ENCODE peak calls at places on chromosomes 7 and 10, in seven cellular contexts. S is A172; L is sciatic nerve; Z is M059J; P is lower leg skin; M is stimulated activated naive CD4-positive, alpha-beta T cell; Y is hippocampal formation. C is an unnamed sample.

GRCh38 chr10:124291009-124291671 is 127.6 kb downstream of the OAT start:
- DNase-seq in S (no peak), L (peak), Z (no peak), P (peak), M (no peak), Y (no peak), C (peak)

GRCh38 chr7:151660141-151660540 is 140.4 kb upstream of the RHEB start:
- DNase-seq in S (no peak), L (no peak), Z (no peak), P (no peak), M (no peak), Y (no peak), C (no peak)

GRCh38 chr10:79336739-79337138 is 10.5 kb upstream of the PPIF start:
- DNase-seq in S (peak), L (no peak), Z (no peak), P (no peak), M (no peak), Y (no peak), C (peak)

GRCh38 chr7:127504715-127505114 is 80.7 kb downstream of the GCC1 start:
- DNase-seq in S (peak), L (peak), Z (peak), P (no peak), M (no peak), Y (no peak), C (no peak)

GRCh38 chr10:14751576-14752330 is 22.9 kb downstream of the FAM107B start:
- DNase-seq in S (no peak), L (peak), Z (no peak), P (peak), M (no peak), Y (no peak), C (no peak)

GRCh38 chr7:23472974-23473847 is 2.9 kb upstream of the IGF2BP3 start:
- DNase-seq in S (peak), L (no peak), Z (peak), P (no peak), M (no peak), Y (no peak), C (no peak)

GRCh38 chr7:80312139-80312661 is 177.6 kb downstream of the GNAI1 start:
- DNase-seq in S (peak), L (no peak), Z (peak), P (no peak), M (peak), Y (no peak), C (no peak)

GRCh38 chr7:20745716-20746115 is 41.0 kb downstream of the SP8 start:
- DNase-seq in S (no peak), L (no peak), Z (no peak), P (no peak), M (no peak), Y (no peak), C (no peak)

GRCh38 chr7:48312151-48312550 is 140.9 kb downstream of the ABCA13 start:
- DNase-seq in S (no peak), L (no peak), Z (no peak), P (no peak), M (no peak), Y (no peak), C (no peak)

GRCh38 chr10:93065675-93066543 is 5.3 kb downstream of the CYP26C1 start:
- DNase-seq in S (no peak), L (no peak), Z (no peak), P (no peak), M (no peak), Y (no peak), C (peak)

GRCh38 chr10:101839421-101840063 is 4.1 kb downstream of the KCNIP2 start:
- DNase-seq in S (no peak), L (peak), Z (no peak), P (no peak), M (peak), Y (no peak), C (peak)

GRCh38 chr10:124719213-124719851 is 24.8 kb downstream of the FAM53B start:
- DNase-seq in S (peak), L (peak), Z (peak), P (peak), M (peak), Y (peak), C (peak)

GRCh38 chr10:132052124-132052523 is 13.6 kb upstream of the JAKMIP3 start:
- DNase-seq in S (no peak), L (no peak), Z (no peak), P (no peak), M (no peak), Y (no peak), C (no peak)

GRCh38 chr7:100632951-100633717 is 8.2 kb downstream of the TFR2 start:
- DNase-seq in S (no peak), L (no peak), Z (peak), P (no peak), M (peak), Y (no peak), C (peak)

GRCh38 chr10:107552963-107553362 is 388.5 kb upstream of the SORCS1 start:
- DNase-seq in S (no peak), L (no peak), Z (no peak), P (no peak), M (no peak), Y (no peak), C (no peak)

GRCh38 chr7:151138541-151138910 is 29.0 kb downstream of the GBX1 start:
- DNase-seq in S (no peak), L (peak), Z (no peak), P (no peak), M (no peak), Y (no peak), C (peak)

GRCh38 chr10:60524541-60524940 is 134.9 kb upstream of the ANK3 start:
- DNase-seq in S (no peak), L (no peak), Z (peak), P (no peak), M (no peak), Y (no peak), C (no peak)

GRCh38 chr10:44334091-44334490 is 50.8 kb downstream of the CXCL12 start:
- DNase-seq in S (no peak), L (no peak), Z (no peak), P (no peak), M (no peak), Y (no peak), C (no peak)

GRCh38 chr7:38169862-38170261 is 8.2 kb upstream of the STARD3NL start:
- DNase-seq in S (peak), L (peak), Z (peak), P (peak), M (no peak), Y (no peak), C (no peak)

GRCh38 chr7:139727151-139727705 is 50.6 kb downstream of the HIPK2 start:
- DNase-seq in S (no peak), L (no peak), Z (peak), P (no peak), M (no peak), Y (no peak), C (no peak)

GRCh38 chr7:42014625-42015412 is 222.2 kb downstream of the GLI3 start:
- DNase-seq in S (peak), L (no peak), Z (no peak), P (no peak), M (no peak), Y (no peak), C (no peak)

GRCh38 chr7:95927781-95928180 is 155.4 kb downstream of the DYNC1I1 start:
- DNase-seq in S (no peak), L (no peak), Z (no peak), P (no peak), M (no peak), Y (no peak), C (no peak)

GRCh38 chr10:120505056-120505455 is 48.0 kb downstream of the PLPP4 start:
- DNase-seq in S (no peak), L (no peak), Z (no peak), P (no peak), M (no peak), Y (no peak), C (no peak)

GRCh38 chr10:14605231-14605925 is 169.3 kb downstream of the FAM107B start:
- DNase-seq in S (peak), L (no peak), Z (peak), P (no peak), M (peak), Y (no peak), C (no peak)

GRCh38 chr7:2820508-2820934 is 23.6 kb downstream of the GNA12 start:
- DNase-seq in S (peak), L (no peak), Z (peak), P (peak), M (no peak), Y (no peak), C (peak)

GRCh38 chr10:88687853-88688467 is 18.1 kb upstream of the LIPK start:
- DNase-seq in S (peak), L (no peak), Z (peak), P (no peak), M (peak), Y (no peak), C (no peak)

GRCh38 chr10:74873803-74874452 is 47.5 kb downstream of the KAT6B start:
- DNase-seq in S (no peak), L (no peak), Z (no peak), P (no peak), M (no peak), Y (no peak), C (no peak)

GRCh38 chr10:110442746-110443145 is 55.0 kb upstream of the DUSP5 start:
- DNase-seq in S (no peak), L (peak), Z (no peak), P (no peak), M (no peak), Y (no peak), C (peak)

GRCh38 chr7:39624935-39625694 is 1.7 kb downstream of the RALA start:
- DNase-seq in S (no peak), L (no peak), Z (no peak), P (no peak), M (no peak), Y (no peak), C (no peak)

GRCh38 chr10:24349379-24350110 is 140.6 kb downstream of the KIAA1217 start:
- DNase-seq in S (no peak), L (no peak), Z (peak), P (no peak), M (no peak), Y (no peak), C (no peak)

C was measured in upper lobe of right lung.